ENCODE peak calls at places on chromosomes 11 and 22, in seven cellular contexts. W, T, Q, S, N, V and C are unnamed samples.

GRCh38 chr22:48921411-48921903 is 906.2 kb downstream of the BRD1 start:
- DNase-seq in W (no peak), T (no peak), Q (no peak), S (no peak), N (no peak), V (no peak), C (no peak)

GRCh38 chr22:46675938-46676337 is 55.8 kb downstream of the GRAMD4 start:
- DNase-seq in W (no peak), T (no peak), Q (no peak), S (no peak), N (no peak), V (no peak), C (no peak)

GRCh38 chr11:9206496-9206895 is 58.7 kb downstream of the DENND5A start:
- DNase-seq in W (peak), T (no peak), Q (no peak), S (no peak), N (peak), V (no peak), C (no peak)

GRCh38 chr11:110524227-110524626 is 94.5 kb downstream of the FDX1 start:
- DNase-seq in W (peak), T (no peak), Q (no peak), S (no peak), N (peak), V (peak), C (no peak)

GRCh38 chr11:34356576-34356917 is 1.3 kb downstream of the ABTB2 start:
- DNase-seq in W (peak), T (peak), Q (no peak), S (no peak), N (peak), V (no peak), C (peak)

GRCh38 chr11:118851970-118852369 is 31.7 kb upstream of the CXCR5 start:
- DNase-seq in W (no peak), T (no peak), Q (no peak), S (no peak), N (no peak), V (no peak), C (no peak)

GRCh38 chr11:32005786-32006406 is 85.0 kb upstream of the RCN1 start:
- DNase-seq in W (peak), T (no peak), Q (no peak), S (no peak), N (peak), V (no peak), C (no peak)

GRCh38 chr22:17774206-17774927 is at the start of gene BID:
- DNase-seq in W (peak), T (peak), Q (peak), S (no peak), N (no peak), V (no peak), C (no peak)

GRCh38 chr11:65485820-65486219 is 13.0 kb upstream of the MALAT1 start:
- DNase-seq in W (no peak), T (no peak), Q (peak), S (no peak), N (no peak), V (no peak), C (no peak)

GRCh38 chr11:111748035-111748804 is 18.0 kb downstream of the PPP2R1B start:
- DNase-seq in W (no peak), T (no peak), Q (no peak), S (no peak), N (no peak), V (no peak), C (no peak)

GRCh38 chr11:110176366-110177056 is 83.3 kb downstream of the ZC3H12C start:
- DNase-seq in W (peak), T (no peak), Q (no peak), S (no peak), N (no peak), V (no peak), C (no peak)

GRCh38 chr11:19398772-19399542 is 158.2 kb upstream of the E2F8 start:
- DNase-seq in W (peak), T (peak), Q (peak), S (no peak), N (peak), V (no peak), C (no peak)

GRCh38 chr11:113835306-113835705 is 40.1 kb downstream of the USP28 start:
- DNase-seq in W (no peak), T (no peak), Q (no peak), S (no peak), N (no peak), V (no peak), C (no peak)

GRCh38 chr11:77047007-77047927 is 13.1 kb downstream of the B3GNT6 start:
- DNase-seq in W (peak), T (peak), Q (peak), S (peak), N (peak), V (peak), C (peak)

GRCh38 chr11:31809857-31810778 is 1.0 kb downstream of the PAX6 start:
- DNase-seq in W (peak), T (peak), Q (no peak), S (no peak), N (no peak), V (peak), C (peak)

GRCh38 chr11:29435421-29435820 is 581.4 kb downstream of the KCNA4 start:
- DNase-seq in W (peak), T (no peak), Q (no peak), S (no peak), N (no peak), V (no peak), C (no peak)

GRCh38 chr11:124605719-124606118 is 5.5 kb upstream of the PANX3 start:
- DNase-seq in W (no peak), T (no peak), Q (no peak), S (no peak), N (no peak), V (no peak), C (no peak)

GRCh38 chr11:114059984-114060401 is 482 bp downstream of the ZBTB16 start:
- DNase-seq in W (no peak), T (peak), Q (no peak), S (no peak), N (no peak), V (no peak), C (no peak)

GRCh38 chr22:33792837-33793236 is 127.4 kb downstream of the LARGE1 start:
- DNase-seq in W (no peak), T (no peak), Q (no peak), S (no peak), N (no peak), V (peak), C (no peak)